ENCODE peak calls at places on chromosome 4, in six cellular contexts. H, B, S, N, D and T are unnamed samples.

GRCh38 chr4:130035391-130035790 is 939.4 kb downstream of the C4orf33 start:
- DNase-seq in H (no peak), B (no peak), S (no peak), N (no peak), D (no peak), T (no peak)

GRCh38 chr4:173334891-173335754 is 965 bp upstream of the HMGB2 start:
- DNase-seq in H (peak), B (peak), S (peak), N (peak), D (peak), T (peak)

GRCh38 chr4:80471701-80472100 is 136.2 kb downstream of the CFAP299 start:
- DNase-seq in H (no peak), B (no peak), S (no peak), N (peak), D (no peak), T (peak)

GRCh38 chr4:153028535-153028934 is 92.4 kb downstream of the FHDC1 start:
- DNase-seq in H (no peak), B (no peak), S (no peak), N (no peak), D (no peak), T (no peak)

GRCh38 chr4:170723171-170723570 is 633.4 kb upstream of the AADAT start:
- DNase-seq in H (no peak), B (no peak), S (no peak), N (no peak), D (no peak), T (no peak)

GRCh38 chr4:148445071-148445902 is 3.1 kb upstream of the NR3C2 start:
- DNase-seq in H (peak), B (peak), S (peak), N (peak), D (no peak), T (peak)

GRCh38 chr4:69730002-69730401 is 30.4 kb downstream of the SULT1B1 start:
- DNase-seq in H (no peak), B (no peak), S (no peak), N (no peak), D (no peak), T (no peak)

GRCh38 chr4:84968936-84969335 is 2.4 kb upstream of the WDFY3 start:
- DNase-seq in H (no peak), B (no peak), S (no peak), N (no peak), D (no peak), T (no peak)

GRCh38 chr4:80161413-80162058 is 35.8 kb upstream of the PRDM8 start:
- DNase-seq in H (no peak), B (no peak), S (no peak), N (no peak), D (no peak), T (no peak)

GRCh38 chr4:81152839-81153713 is 61.9 kb downstream of the PRKG2 start:
- DNase-seq in H (no peak), B (no peak), S (no peak), N (no peak), D (no peak), T (no peak)

GRCh38 chr4:178136736-178137345 is 694.6 kb upstream of the AGA start:
- DNase-seq in H (peak), B (no peak), S (no peak), N (no peak), D (no peak), T (no peak)

GRCh38 chr4:8191136-8191747 is 7.8 kb upstream of the SH3TC1 start:
- DNase-seq in H (peak), B (peak), S (peak), N (peak), D (no peak), T (peak)
- TF ChIP-seq POLR2A in H (no peak), B (no peak), S (peak), N (no peak), D (no peak), T (peak)

GRCh38 chr4:2537011-2537830 is 774 bp downstream of the FAM193A start:
- DNase-seq in H (peak), B (peak), S (peak), N (peak), D (peak), T (peak)
- TF ChIP-seq POLR2A in H (no peak), B (no peak), S (peak), N (peak), D (no peak), T (peak)

GRCh38 chr4:25158817-25159216 is 1.4 kb downstream of the SEPSECS start:
- DNase-seq in H (no peak), B (no peak), S (no peak), N (no peak), D (no peak), T (no peak)

GRCh38 chr4:25162566-25162965 is 2.3 kb upstream of the SEPSECS start:
- DNase-seq in H (no peak), B (no peak), S (no peak), N (no peak), D (no peak), T (no peak)

GRCh38 chr4:25160714-25161598 is 707 bp upstream of the SEPSECS start:
- DNase-seq in H (no peak), B (peak), S (no peak), N (no peak), D (no peak), T (no peak)

GRCh38 chr4:25161599-25161960 is 1.3 kb upstream of the SEPSECS start:
- DNase-seq in H (no peak), B (no peak), S (no peak), N (no peak), D (no peak), T (no peak)

GRCh38 chr4:25159837-25160713 is at the start of gene SEPSECS:
- DNase-seq in H (peak), B (peak), S (peak), N (peak), D (peak), T (peak)
- TF ChIP-seq POLR2A in H (peak), B (peak), S (peak), N (peak), D (peak), T (peak)

DNA sequence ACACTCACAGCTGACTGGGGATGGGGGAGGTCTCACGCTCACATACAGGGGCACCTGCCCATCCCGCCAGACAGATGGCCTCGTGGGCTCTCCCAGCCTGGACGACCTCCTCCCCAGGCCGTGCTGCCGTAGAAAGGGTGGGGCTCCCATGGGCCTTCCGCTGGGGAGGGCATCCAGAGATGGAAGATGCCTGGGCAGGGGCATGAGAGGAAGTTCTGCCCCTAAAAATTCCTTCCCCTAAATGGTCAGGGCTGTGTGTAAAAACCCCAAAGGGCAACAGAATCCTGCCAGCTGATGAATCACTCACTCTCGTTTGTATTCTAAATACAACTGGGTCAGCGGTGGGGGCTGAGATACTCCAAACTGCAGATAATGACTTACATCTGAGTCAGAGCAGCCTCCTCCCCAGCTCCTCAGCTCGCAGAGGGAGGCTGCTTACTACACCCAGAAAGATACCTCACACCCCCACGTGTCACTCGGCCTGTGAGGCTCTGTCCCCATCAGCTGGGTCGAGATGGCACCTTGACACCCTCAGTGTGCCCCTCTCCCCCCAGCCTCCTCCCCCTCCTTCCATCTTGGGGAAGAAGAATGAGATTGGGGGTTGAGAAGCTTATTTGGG is 10.1 kb downstream of the WDR1 start:
- DNase-seq in H (peak), B (peak), S (peak), N (peak), D (peak), T (peak)
- TF ChIP-seq POLR2A in H (no peak), B (no peak), S (peak), N (no peak), D (no peak), T (no peak)

GRCh38 chr4:54226399-54227260 is 2.5 kb upstream of the PDGFRA start:
- DNase-seq in H (peak), B (no peak), S (peak), N (peak), D (no peak), T (no peak)
- TF ChIP-seq POLR2A in H (no peak), B (no peak), S (peak), N (peak), D (no peak), T (no peak)

DNA sequence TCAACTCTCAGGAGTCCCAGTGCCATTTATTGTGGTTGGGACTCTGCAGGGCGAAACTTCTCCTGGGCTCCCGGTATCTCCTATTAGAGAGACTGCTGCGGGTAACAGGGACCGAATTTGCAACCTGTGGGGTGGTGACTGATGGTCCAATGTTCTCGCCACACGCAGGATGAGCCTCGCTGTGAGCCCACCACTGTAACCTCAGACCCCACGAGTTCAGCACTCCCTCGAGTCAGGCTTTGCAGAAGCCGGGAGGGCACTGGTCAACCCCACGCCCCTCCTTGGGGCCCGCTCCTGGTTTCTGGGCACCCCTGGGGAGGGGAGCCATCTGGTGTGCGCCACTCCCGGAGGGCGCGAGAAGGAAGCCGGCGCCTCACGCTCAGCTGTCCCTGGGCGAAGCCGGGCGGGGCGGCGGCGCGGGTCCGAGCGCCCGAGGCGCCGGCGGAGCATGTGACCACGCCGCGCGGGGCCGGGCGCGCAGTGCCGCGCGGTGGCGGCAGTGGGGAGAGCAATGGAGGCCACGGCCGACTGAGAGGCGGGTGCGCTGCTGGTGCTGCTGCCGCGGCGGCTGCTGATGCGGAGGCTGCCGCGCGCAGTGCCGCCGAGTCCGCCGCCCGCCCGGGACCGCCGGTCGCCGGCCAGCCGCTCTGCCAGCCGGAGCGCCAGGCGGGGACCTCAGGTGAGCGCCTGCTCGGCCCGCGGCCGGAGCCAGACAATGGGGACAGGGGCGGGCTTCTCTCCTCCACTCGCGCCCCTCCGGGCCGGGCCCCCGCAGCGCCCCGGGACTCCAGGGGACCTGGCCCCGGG is 100.1 kb downstream of the CEP135 start:
- DNase-seq in H (peak), B (peak), S (no peak), N (peak), D (peak), T (peak)
- TF ChIP-seq POLR2A in H (no peak), B (no peak), S (no peak), N (no peak), D (peak), T (no peak)

GRCh38 chr4:4288098-4288497 is 1.9 kb downstream of the LYAR start:
- DNase-seq in H (no peak), B (no peak), S (no peak), N (no peak), D (no peak), T (no peak)

GRCh38 chr4:4289055-4289454 is 899 bp downstream of the LYAR start:
- DNase-seq in H (no peak), B (no peak), S (no peak), N (no peak), D (no peak), T (no peak)

GRCh38 chr4:4289575-4289929 is 402 bp downstream of the LYAR start:
- DNase-seq in H (no peak), B (no peak), S (no peak), N (peak), D (no peak), T (no peak)

GRCh38 chr4:4293279-4293678 is 3.2 kb downstream of the ZBTB49 start:
- DNase-seq in H (no peak), B (no peak), S (no peak), N (no peak), D (no peak), T (no peak)

GRCh38 chr4:4289930-4290850 is at the start of the genes LYAR and ZBTB49:
- DNase-seq in H (peak), B (peak), S (peak), N (peak), D (peak), T (peak)
- TF ChIP-seq POLR2A in H (no peak), B (peak), S (peak), N (peak), D (peak), T (peak)

GRCh38 chr4:124330045-124330444 is 382.5 kb downstream of the ANKRD50 start:
- DNase-seq in H (no peak), B (no peak), S (no peak), N (no peak), D (no peak), T (no peak)
- TF ChIP-seq POLR2A in H (no peak), B (no peak), S (no peak), N (no peak), D (no peak), T (no peak)

DNA sequence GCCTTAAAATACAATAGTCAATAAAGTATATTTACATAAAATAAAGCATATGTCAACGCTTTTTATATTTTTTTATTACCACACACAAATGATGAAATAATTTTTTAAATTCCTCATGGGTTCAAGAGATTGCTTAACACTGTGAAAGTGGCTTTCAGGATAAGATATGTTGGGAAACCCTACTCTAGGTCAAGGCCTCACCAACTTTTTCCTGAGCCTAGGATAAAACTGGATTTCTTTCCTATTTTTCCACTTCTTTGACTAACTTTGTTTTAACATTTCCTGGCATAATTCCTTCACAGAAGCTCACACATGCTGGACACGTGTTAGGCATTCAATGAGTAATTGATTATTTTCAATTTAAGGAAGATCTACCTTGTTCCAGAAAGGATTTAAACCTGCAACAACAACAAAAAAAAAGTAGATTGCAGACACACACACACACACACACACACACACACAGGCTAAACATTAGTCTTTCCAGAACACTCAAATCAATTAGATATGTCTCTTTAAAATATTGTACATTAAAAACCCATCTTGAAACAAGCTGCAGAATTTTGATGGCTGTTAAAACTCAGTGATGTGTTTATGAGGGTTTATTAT is 9.1 kb downstream of the KLB start:
- DNase-seq in H (no peak), B (no peak), S (no peak), N (no peak), D (no peak), T (no peak)
- TF ChIP-seq POLR2A in H (no peak), B (no peak), S (no peak), N (no peak), D (no peak), T (no peak)